ENCODE peak calls at places on chromosomes 2 and 18, in six cellular contexts. One of them, this sample, is unnamed.

GRCh38 chr2:160700415-160700814 is 206.8 kb upstream of the RBMS1 start:
- DNase-seq in mesenchymal stem cell: no peak
- DNase-seq in H9: no peak
- DNase-seq in IMR-90: no peak
- DNase-seq in H1: no peak
- DNase-seq in trophoblast cell: no peak
- DNase-seq in this sample: no peak

GRCh38 chr18:43661570-43661969 is 384.3 kb upstream of the SYT4 start:
- DNase-seq in mesenchymal stem cell: peak
- DNase-seq in H9: peak
- DNase-seq in IMR-90: peak
- DNase-seq in H1: peak
- DNase-seq in trophoblast cell: peak
- DNase-seq in this sample: peak

GRCh38 chr18:5604778-5605177 is 61.0 kb upstream of the EPB41L3 start:
- DNase-seq in mesenchymal stem cell: no peak
- DNase-seq in H9: no peak
- DNase-seq in IMR-90: no peak
- DNase-seq in H1: no peak
- DNase-seq in trophoblast cell: peak
- DNase-seq in this sample: no peak

GRCh38 chr2:28436525-28437051 is 43.9 kb downstream of the FOSL2 start:
- DNase-seq in mesenchymal stem cell: no peak
- DNase-seq in H9: no peak
- DNase-seq in IMR-90: no peak
- DNase-seq in H1: no peak
- DNase-seq in trophoblast cell: peak
- DNase-seq in this sample: no peak

GRCh38 chr2:96097951-96098823 is 18.2 kb downstream of the ADRA2B start:
- DNase-seq in mesenchymal stem cell: no peak
- DNase-seq in H9: peak
- DNase-seq in IMR-90: no peak
- DNase-seq in H1: no peak
- DNase-seq in trophoblast cell: no peak
- DNase-seq in this sample: no peak

GRCh38 chr2:98436734-98437133 is 7.9 kb upstream of the INPP4A start:
- DNase-seq in mesenchymal stem cell: no peak
- DNase-seq in H9: peak
- DNase-seq in IMR-90: no peak
- DNase-seq in H1: no peak
- DNase-seq in trophoblast cell: no peak
- DNase-seq in this sample: no peak

GRCh38 chr2:165357758-165358157 is 111.7 kb upstream of the CSRNP3 start:
- DNase-seq in mesenchymal stem cell: peak
- DNase-seq in H9: no peak
- DNase-seq in IMR-90: peak
- DNase-seq in H1: no peak
- DNase-seq in trophoblast cell: peak
- DNase-seq in this sample: no peak

GRCh38 chr2:240800241-240800640 is 19.8 kb downstream of the KIF1A start:
- DNase-seq in mesenchymal stem cell: no peak
- DNase-seq in H9: no peak
- DNase-seq in IMR-90: peak
- DNase-seq in H1: no peak
- DNase-seq in trophoblast cell: no peak
- DNase-seq in this sample: no peak

GRCh38 chr2:20578895-20579825 is 71.7 kb downstream of the HS1BP3 start:
- DNase-seq in mesenchymal stem cell: peak
- DNase-seq in H9: peak
- DNase-seq in IMR-90: peak
- DNase-seq in H1: peak
- DNase-seq in trophoblast cell: peak
- DNase-seq in this sample: no peak

GRCh38 chr2:59390581-59390980 is 1149.5 kb upstream of the FANCL start:
- DNase-seq in mesenchymal stem cell: no peak
- DNase-seq in H9: no peak
- DNase-seq in IMR-90: no peak
- DNase-seq in H1: no peak
- DNase-seq in trophoblast cell: peak
- DNase-seq in this sample: no peak

GRCh38 chr2:236040600-236041328 is 127.4 kb downstream of the GBX2 start:
- DNase-seq in mesenchymal stem cell: no peak
- DNase-seq in H9: no peak
- DNase-seq in IMR-90: no peak
- DNase-seq in H1: no peak
- DNase-seq in trophoblast cell: peak
- DNase-seq in this sample: no peak

GRCh38 chr18:59142274-59142673 is 2.6 kb downstream of the SEC11C start:
- DNase-seq in mesenchymal stem cell: no peak
- DNase-seq in H9: no peak
- DNase-seq in IMR-90: no peak
- DNase-seq in H1: no peak
- DNase-seq in trophoblast cell: no peak
- DNase-seq in this sample: no peak

GRCh38 chr2:195047955-195048354 is 609.1 kb upstream of the SLC39A10 start:
- DNase-seq in mesenchymal stem cell: no peak
- DNase-seq in H9: no peak
- DNase-seq in IMR-90: no peak
- DNase-seq in H1: no peak
- DNase-seq in trophoblast cell: no peak
- DNase-seq in this sample: no peak

GRCh38 chr2:189179607-189179979 is at the start of gene COL5A2:
- DNase-seq in mesenchymal stem cell: peak
- DNase-seq in H9: peak
- DNase-seq in IMR-90: peak
- DNase-seq in H1: no peak
- DNase-seq in trophoblast cell: peak
- DNase-seq in this sample: peak

GRCh38 chr2:187187521-187187920 is 260.5 kb downstream of the CALCRL start:
- DNase-seq in mesenchymal stem cell: no peak
- DNase-seq in H9: no peak
- DNase-seq in IMR-90: no peak
- DNase-seq in H1: no peak
- DNase-seq in trophoblast cell: no peak
- DNase-seq in this sample: no peak

GRCh38 chr2:148568597-148568996 is 76.0 kb upstream of the EPC2 start:
- DNase-seq in mesenchymal stem cell: no peak
- DNase-seq in H9: no peak
- DNase-seq in IMR-90: no peak
- DNase-seq in H1: no peak
- DNase-seq in trophoblast cell: no peak
- DNase-seq in this sample: no peak

GRCh38 chr2:229169751-229170150 is 101.3 kb downstream of the PID1 start:
- DNase-seq in mesenchymal stem cell: peak
- DNase-seq in H9: no peak
- DNase-seq in IMR-90: no peak
- DNase-seq in H1: no peak
- DNase-seq in trophoblast cell: no peak
- DNase-seq in this sample: no peak

DNA sequence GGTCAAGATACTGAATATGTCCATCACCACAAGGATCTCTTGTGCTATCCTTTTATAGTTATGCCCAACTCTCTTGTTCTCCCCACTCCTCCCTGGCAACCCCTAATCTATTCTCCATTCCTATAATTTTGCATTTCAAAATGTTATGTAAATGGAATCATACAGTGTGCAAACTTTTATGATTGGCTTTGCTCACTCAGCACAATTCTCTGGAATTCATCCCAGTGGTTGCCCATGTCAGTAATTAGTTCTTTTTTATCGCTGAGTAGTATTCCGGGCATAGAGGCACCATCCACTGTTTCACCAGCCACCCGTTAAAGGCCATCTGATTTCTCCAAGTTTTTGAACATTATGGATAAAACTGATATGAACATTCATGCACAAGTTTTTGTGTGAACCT is 38.4 kb upstream of the RNF149 start:
- DNase-seq in mesenchymal stem cell: no peak
- DNase-seq in H9: no peak
- DNase-seq in IMR-90: no peak
- DNase-seq in H1: no peak
- DNase-seq in trophoblast cell: no peak
- DNase-seq in this sample: no peak
- H4K91ac ChIP-seq in mesenchymal stem cell: no peak
- H4K91ac ChIP-seq in H9: no peak
- H4K91ac ChIP-seq in IMR-90: no peak
- H4K91ac ChIP-seq in H1: no peak
- H4K91ac ChIP-seq in trophoblast cell: no peak
- H4K91ac ChIP-seq in this sample: no peak

DNA sequence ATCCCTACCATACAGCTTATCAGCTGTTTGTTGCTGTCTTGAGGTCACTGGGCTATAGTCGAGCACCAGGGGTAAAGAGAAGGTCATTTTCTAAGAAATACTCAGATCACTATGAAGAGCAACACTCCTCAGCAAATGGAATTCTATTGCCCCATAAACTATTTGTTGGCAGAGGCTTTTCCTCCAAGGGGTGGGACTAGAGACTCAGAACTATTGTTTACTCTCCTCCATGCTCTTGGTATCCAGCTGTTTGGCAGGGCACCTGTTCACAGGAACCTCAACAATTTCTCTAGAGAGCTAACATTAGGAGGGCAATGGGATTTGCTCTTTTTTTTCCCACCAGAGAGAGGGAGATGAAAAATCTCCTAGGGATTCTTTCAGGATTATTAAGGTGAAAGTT is 249.1 kb upstream of the SPRED2 start:
- DNase-seq in mesenchymal stem cell: no peak
- DNase-seq in H9: no peak
- DNase-seq in IMR-90: no peak
- DNase-seq in H1: no peak
- DNase-seq in trophoblast cell: no peak
- DNase-seq in this sample: no peak
- H3K4ac ChIP-seq in mesenchymal stem cell: no peak
- H3K4ac ChIP-seq in H9: no peak
- H3K4ac ChIP-seq in IMR-90: no peak
- H3K4ac ChIP-seq in H1: no peak
- H3K4ac ChIP-seq in trophoblast cell: no peak
- H3K4ac ChIP-seq in this sample: no peak

GRCh38 chr2:215619022-215619958 is 183.4 kb upstream of the FN1 start:
- DNase-seq in mesenchymal stem cell: peak
- DNase-seq in H9: no peak
- DNase-seq in IMR-90: peak
- DNase-seq in H1: no peak
- DNase-seq in trophoblast cell: peak
- DNase-seq in this sample: peak

GRCh38 chr2:215618145-215618544 is 182.3 kb upstream of the FN1 start:
- DNase-seq in mesenchymal stem cell: no peak
- DNase-seq in H9: no peak
- DNase-seq in IMR-90: no peak
- DNase-seq in H1: no peak
- DNase-seq in trophoblast cell: peak
- DNase-seq in this sample: no peak

GRCh38 chr2:215620528-215620927 is 184.7 kb upstream of the FN1 start:
- DNase-seq in mesenchymal stem cell: no peak
- DNase-seq in H9: no peak
- DNase-seq in IMR-90: no peak
- DNase-seq in H1: no peak
- DNase-seq in trophoblast cell: no peak
- DNase-seq in this sample: no peak

GRCh38 chr2:215621389-215621788 is 185.5 kb upstream of the FN1 start:
- DNase-seq in mesenchymal stem cell: no peak
- DNase-seq in H9: no peak
- DNase-seq in IMR-90: no peak
- DNase-seq in H1: no peak
- DNase-seq in trophoblast cell: peak
- DNase-seq in this sample: no peak

DNA sequence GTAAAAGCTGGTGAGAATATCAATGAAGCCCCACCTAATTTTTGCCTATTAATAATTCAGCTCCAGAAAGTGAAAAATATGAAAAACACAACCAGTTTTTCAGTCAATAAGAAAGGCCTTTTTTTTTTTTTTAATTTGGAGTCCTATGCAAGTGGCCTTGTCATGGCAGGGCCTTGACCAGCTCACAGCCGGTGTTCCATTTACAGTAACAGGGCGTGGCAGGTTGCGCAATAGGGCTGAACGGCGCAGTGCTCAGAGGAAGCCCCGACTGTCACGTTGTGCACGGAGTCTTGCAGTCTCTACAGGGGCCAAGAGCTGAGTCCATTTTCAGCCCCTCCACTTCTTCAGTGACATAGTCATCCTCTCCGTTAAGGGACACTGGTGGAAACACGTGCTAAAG is 184.1 kb upstream of the FN1 start:
- DNase-seq in mesenchymal stem cell: no peak
- DNase-seq in H9: no peak
- DNase-seq in IMR-90: no peak
- DNase-seq in H1: no peak
- DNase-seq in trophoblast cell: peak
- DNase-seq in this sample: no peak
- H2BK120ac ChIP-seq in mesenchymal stem cell: no peak
- H2BK120ac ChIP-seq in H9: no peak
- H2BK120ac ChIP-seq in IMR-90: peak
- H2BK120ac ChIP-seq in H1: no peak
- H2BK120ac ChIP-seq in trophoblast cell: peak
- H2BK120ac ChIP-seq in this sample: no peak

DNA sequence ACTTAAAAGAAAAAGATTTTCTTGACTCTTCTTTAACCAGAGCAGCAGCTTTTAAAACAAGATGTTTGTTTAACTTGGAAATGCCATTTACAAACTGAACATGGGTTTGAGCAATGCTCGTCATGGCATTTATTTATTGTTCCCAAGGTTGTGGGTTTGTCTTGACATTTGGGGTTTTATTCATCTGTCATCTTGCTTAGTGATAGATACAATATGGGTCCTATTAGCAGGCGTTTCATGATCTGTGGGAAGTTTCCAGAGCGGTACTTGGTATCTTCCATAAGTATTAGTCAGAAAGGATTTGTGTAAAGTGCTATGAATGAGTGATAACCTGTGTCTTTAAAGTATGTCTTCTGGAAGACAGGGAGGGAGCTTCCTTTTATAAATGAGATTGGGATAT is 29.9 kb upstream of the MGAT5 start:
- DNase-seq in mesenchymal stem cell: peak
- DNase-seq in H9: no peak
- DNase-seq in IMR-90: peak
- DNase-seq in H1: no peak
- DNase-seq in trophoblast cell: no peak
- DNase-seq in this sample: no peak
- H4K91ac ChIP-seq in mesenchymal stem cell: no peak
- H4K91ac ChIP-seq in H9: no peak
- H4K91ac ChIP-seq in IMR-90: no peak
- H4K91ac ChIP-seq in H1: no peak
- H4K91ac ChIP-seq in trophoblast cell: no peak
- H4K91ac ChIP-seq in this sample: no peak

DNA sequence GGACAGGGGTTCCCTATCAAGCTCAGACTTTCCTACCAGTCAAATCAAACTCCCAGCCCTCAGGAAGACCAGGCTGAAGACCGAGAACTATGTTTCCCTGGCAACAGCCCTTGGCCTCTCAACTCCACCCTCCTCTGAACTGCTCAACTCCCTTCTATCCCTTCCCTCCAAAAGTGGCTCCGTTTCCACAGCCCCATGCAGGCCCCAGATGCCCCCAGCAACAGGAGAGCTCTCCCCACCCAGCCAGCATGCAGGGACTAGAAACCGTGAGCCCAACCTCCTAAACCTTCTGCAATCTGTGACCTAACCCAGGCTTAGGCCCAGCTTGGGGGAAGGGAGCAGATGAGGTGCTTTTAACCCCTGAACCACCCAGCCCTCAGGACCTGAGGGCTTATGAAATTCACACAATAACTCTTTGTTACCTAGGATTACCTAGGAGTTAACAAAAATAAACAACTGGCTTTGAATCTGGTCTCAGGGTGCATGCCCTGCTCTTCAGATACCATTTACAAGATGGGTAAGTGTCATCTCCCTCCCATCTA is 87.2 kb downstream of the BCL11A start:
- DNase-seq in mesenchymal stem cell: no peak
- DNase-seq in H9: no peak
- DNase-seq in IMR-90: no peak
- DNase-seq in H1: no peak
- DNase-seq in trophoblast cell: no peak
- DNase-seq in this sample: no peak
- H3K4ac ChIP-seq in mesenchymal stem cell: no peak
- H3K4ac ChIP-seq in H9: no peak
- H3K4ac ChIP-seq in IMR-90: no peak
- H3K4ac ChIP-seq in H1: no peak
- H3K4ac ChIP-seq in trophoblast cell: no peak
- H3K4ac ChIP-seq in this sample: no peak